ENCODE peak calls at places on chromosomes 1 and 21, in eight cellular contexts. G is upper lobe of right lung, E is GM10248, A is PC-3, X is kidney, T is heart right ventricle, D is psoas muscle, B is left ventricle myocardium inferior. N is an unnamed sample.
A peak's percentile ranks its signal among the peaks of the same experiment; 100 is the strongest.

GRCh38 chr1:101079341-101079740 is 53.8 kb upstream of the DPH5 start:
- DNase-seq in G (no peak), A (no peak), X (no peak), E (no peak), B (no peak), T (no peak), D (no peak), N (peak; percentile 7)

GRCh38 chr1:55893155-55893554 is 678.0 kb upstream of the USP24 start:
- DNase-seq in E (peak; percentile 17), D (no peak), X (no peak), G (no peak), B (no peak), T (no peak), A (peak; percentile 81), N (no peak)

GRCh38 chr1:152440635-152441471 is 26.8 kb upstream of the CRNN start:
- DNase-seq in G (peak; percentile 75), D (peak; percentile 75), X (no peak), T (peak; percentile 73), B (peak; percentile 50), A (peak; percentile 82), E (peak; percentile 85), N (peak; percentile 69)

GRCh38 chr1:179187043-179187442 is 42.4 kb downstream of the ABL2 start:
- DNase-seq in A (no peak), D (no peak), G (no peak), E (no peak), X (no peak), B (no peak), T (no peak), N (no peak)

GRCh38 chr21:35705237-35705887 is 355.0 kb downstream of the SETD4 start:
- DNase-seq in G (no peak), T (no peak), A (no peak), E (no peak), B (no peak), X (no peak), D (no peak), N (no peak)

GRCh38 chr1:209641216-209642181 is 10.7 kb downstream of the LAMB3 start:
- DNase-seq in D (peak; percentile 92), E (no peak), X (peak; percentile 96), B (peak; percentile 91), G (peak; percentile 82), T (peak; percentile 91), A (no peak), N (no peak)

GRCh38 chr1:24547195-24547594 is 8.7 kb upstream of the NCMAP start:
- DNase-seq in A (no peak), T (no peak), X (no peak), D (no peak), B (no peak), G (no peak), E (no peak), N (no peak)

GRCh38 chr1:67382292-67382691 is 47.9 kb downstream of the SERBP1 start:
- DNase-seq in D (no peak), E (no peak), G (no peak), B (no peak), A (no peak), T (no peak), X (no peak), N (no peak)

DNA sequence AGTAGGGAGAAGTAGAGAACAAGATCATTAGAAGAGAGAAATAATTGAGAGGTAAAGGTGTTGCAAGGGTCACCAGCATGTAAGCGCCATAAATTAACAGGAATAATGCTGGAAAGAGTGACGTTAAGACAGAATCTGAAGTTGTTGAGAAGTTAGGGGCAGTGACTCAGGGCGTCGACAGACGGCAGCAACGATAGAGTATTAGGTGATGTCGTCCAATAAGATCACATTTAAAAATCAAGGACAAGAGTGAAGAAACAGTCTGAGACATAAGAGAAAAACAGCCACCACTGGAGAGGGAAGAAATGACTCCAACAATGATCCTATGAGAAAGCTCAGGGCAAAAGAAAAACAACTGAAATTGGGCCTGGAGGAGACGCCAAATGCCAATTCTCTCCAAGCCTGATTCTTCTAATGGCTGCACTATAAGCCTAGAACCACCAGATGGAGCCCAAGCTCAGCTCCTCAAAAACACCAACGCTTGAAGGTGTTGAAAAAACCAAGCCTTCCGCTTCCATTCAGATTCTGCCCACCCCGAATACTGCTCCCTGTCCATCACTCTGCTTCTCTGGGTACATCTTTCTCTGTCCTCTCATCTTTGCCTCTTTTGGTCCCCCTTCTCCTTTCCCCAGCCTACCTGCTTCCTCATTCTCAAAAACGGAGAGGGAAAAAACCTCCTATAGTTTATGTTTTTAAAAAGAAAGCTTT is 70.0 kb downstream of the LUZP1 start:
- DNase-seq in A (peak; percentile 79), E (peak; percentile 64), T (peak; percentile 65), B (peak; percentile 24), X (no peak), G (no peak), D (no peak), N (peak; percentile 52)
- TF ChIP-seq CTCF in A (peak; percentile 90), E (peak; percentile 84), T (peak; percentile 95), B (peak; percentile 96), X (peak; percentile 94), G (peak; percentile 87), D (peak; percentile 94), N (peak; percentile 93)

GRCh38 chr1:170063109-170063826 is 11.2 kb downstream of the KIFAP3 start:
- DNase-seq in B (no peak), E (no peak), X (no peak), D (no peak), A (peak; percentile 76), G (no peak), T (no peak), N (no peak)

GRCh38 chr1:170071378-170071777 is 3.1 kb downstream of the KIFAP3 start:
- DNase-seq in D (no peak), T (no peak), X (no peak), A (no peak), B (no peak), E (no peak), G (no peak), N (no peak)

GRCh38 chr1:170068923-170069322 is 5.6 kb downstream of the KIFAP3 start:
- DNase-seq in G (no peak), A (no peak), B (no peak), T (no peak), D (no peak), E (no peak), X (no peak), N (no peak)

DNA sequence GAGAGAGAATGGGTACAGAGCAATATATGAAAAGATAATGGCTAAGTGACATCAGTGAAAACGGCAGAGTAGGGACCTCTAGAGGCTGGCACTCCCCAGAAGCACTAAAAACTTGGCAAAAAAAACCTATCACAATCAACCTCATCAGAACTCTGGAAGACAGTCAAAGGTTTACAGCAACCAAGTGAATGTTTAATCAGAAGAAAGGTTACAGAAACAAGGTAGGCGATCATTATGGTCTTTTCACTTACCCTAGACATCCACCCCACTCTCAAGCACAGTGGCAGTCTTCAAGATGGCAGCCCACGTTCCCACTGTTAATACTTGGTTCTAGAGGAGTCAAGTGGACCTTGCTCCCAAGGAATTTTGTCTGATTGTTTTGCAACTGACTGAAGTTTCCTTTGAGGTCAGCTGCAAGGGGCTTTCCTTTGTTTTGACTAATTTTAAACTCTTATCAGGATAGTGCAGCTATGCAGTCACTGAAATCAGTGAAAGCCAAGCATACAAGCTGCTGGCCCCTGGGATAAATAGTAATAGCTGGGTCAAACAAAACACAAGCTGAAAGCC is 7.2 kb downstream of the KIFAP3 start:
- DNase-seq in D (no peak), A (no peak), T (no peak), E (peak; percentile 7), X (no peak), G (no peak), B (no peak), N (no peak)
- TF ChIP-seq CTCF in D (no peak), A (no peak), T (peak; percentile 20), E (peak; percentile 15), X (no peak), G (no peak), B (no peak), N (no peak)

DNA sequence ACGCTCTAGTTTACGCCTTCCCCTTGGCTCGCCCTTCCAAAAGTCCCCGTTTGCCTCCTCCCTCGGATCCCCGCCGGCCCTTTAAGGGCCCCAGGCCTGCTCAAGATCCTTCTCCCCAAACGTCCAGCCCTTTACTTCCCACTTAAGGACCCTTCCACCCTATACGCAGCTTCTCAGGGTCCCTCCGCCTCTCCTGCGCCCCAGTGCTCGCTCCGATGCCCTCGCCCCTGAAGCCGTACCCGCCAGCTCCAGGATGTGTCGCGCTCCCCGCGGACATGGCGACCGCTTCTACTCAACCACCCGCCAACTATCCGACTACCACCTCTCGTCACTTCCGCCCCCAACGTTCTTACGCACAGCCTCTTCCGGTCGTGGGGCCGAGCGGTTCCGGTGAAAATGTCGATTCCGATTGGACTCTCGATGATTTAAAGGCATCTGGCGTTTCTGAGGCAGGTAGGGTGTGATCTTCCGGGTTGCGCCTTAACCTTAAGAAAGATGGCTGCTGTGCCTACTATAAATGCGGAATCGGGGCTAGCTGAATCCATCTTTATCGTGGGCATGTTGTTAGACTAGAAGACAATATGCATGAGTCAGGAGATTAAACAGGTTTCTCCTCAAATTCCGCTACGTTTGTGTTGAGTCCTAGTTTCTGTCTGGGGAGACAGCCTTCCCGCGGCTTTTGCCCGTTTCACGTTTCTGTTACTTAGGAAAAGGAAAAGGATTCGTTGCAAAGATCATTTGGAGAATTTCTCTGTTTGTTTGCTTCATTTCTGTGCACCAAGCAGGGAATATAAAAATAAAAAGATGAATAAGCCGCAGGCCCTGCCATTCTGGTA is at the start of gene KHDC4:
- DNase-seq in A (peak; percentile 100), D (peak; percentile 97), G (peak; percentile 96), B (peak; percentile 95), E (peak; percentile 95), X (peak; percentile 98), T (peak; percentile 97), N (peak; percentile 96)
- TF ChIP-seq CTCF in A (no peak), D (no peak), G (peak; percentile 18), B (peak; percentile 31), E (no peak), X (peak; percentile 1), T (peak; percentile 42), N (peak; percentile 57)

GRCh38 chr1:2526824-2527552 is 592 bp upstream of the PANK4 start:
- DNase-seq in A (peak; percentile 80), B (peak; percentile 78), E (peak; percentile 71), X (no peak), G (no peak), D (peak; percentile 83), T (peak; percentile 66), N (no peak)

GRCh38 chr1:2525524-2525895 is 886 bp downstream of the PANK4 start:
- DNase-seq in A (peak; percentile 31), D (no peak), X (no peak), E (no peak), G (no peak), B (no peak), T (no peak), N (no peak)

GRCh38 chr1:2528016-2528415 is 1.6 kb upstream of the PANK4 start:
- DNase-seq in G (no peak), X (no peak), D (peak; percentile 92), B (peak; percentile 82), T (peak; percentile 74), E (no peak), A (no peak), N (no peak)

GRCh38 chr1:2527553-2527860 is 1.1 kb upstream of the PANK4 start:
- DNase-seq in A (no peak), T (no peak), E (no peak), D (no peak), G (no peak), X (no peak), B (no peak), N (no peak)

DNA sequence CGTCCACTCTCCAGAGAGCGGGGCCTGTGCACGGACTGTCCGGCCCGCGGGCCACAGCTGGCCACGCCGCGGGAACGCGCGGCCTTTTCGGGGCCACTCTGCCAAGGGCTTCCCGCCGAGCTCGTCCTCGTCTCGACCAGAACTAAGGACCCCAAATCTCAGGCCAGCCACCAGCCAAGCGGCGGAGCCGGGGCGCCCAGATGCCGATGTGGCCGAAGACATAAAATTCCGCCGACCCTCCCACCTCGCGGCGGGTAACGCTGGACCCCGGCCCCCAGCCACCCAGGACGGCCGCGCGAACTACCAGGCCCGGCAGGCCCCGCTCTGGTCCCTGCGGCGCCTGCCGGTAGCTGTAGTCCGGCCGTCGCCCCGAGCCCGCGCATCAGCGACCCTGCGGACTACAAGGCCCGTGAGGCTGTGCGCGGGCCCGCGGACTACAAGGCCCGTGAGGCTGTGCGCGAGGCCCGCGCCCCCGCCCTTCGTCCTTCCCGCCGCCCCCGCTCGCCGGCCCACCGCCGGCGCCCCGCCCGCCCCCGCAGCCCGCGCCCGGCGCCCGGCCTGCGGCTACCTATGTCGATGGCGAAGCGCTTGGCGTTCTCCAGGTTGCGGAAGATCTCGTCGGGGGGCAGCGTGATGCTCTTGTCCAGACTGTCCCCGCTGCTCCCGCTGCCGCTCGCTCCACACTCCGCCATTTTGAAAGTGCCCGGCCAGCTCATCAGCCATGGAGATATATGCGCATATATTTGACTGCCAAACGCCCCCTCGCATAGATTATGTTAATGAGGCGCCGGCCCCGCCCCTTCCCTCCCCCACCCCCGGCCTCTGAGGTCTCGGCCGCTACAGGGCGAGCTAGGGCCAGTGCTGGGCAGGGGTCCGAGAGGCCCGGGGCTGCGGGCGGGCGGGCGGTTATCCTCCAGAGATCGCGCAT is at the start of gene PANK4:
- DNase-seq in X (peak; percentile 98), E (peak; percentile 92), A (peak; percentile 98), B (peak; percentile 93), T (peak; percentile 93), G (peak; percentile 97), D (peak; percentile 96), N (peak; percentile 89)
- TF ChIP-seq CTCF in X (peak; percentile 11), E (no peak), A (no peak), B (peak; percentile 34), T (peak; percentile 39), G (no peak), D (no peak), N (no peak)